ENCODE peak calls at places on chromosomes 16 and 17, in six cellular contexts. J, R, O, T, A and E are unnamed samples.

GRCh38 chr16:71358464-71359031 is at the start of gene CALB2:
- DNase-seq in O (peak), J (peak), R (no peak), T (peak), A (peak), E (peak)

GRCh38 chr16:55828680-55829079 is 4.2 kb downstream of the CES1 start:
- DNase-seq in T (no peak), R (no peak), O (no peak), A (no peak), J (no peak), E (no peak)

GRCh38 chr16:54245788-54246453 is 40.7 kb downstream of the IRX3 start:
- DNase-seq in T (no peak), J (no peak), A (no peak), O (no peak), R (no peak), E (no peak)

GRCh38 chr16:66549284-66550131 is at the start of gene TK2:
- DNase-seq in J (peak), O (no peak), R (no peak), T (peak), A (peak), E (peak)

GRCh38 chr17:17890773-17891759 is 54.3 kb upstream of the SREBF1 start:
- DNase-seq in R (no peak), J (peak), A (peak), T (peak), O (peak), E (peak)

GRCh38 chr16:81275795-81276194 is 37.3 kb downstream of the BCO1 start:
- DNase-seq in J (no peak), A (no peak), O (no peak), T (no peak), R (no peak), E (no peak)

GRCh38 chr17:58153046-58153445 is 4.9 kb downstream of the OR4D1 start:
- DNase-seq in J (no peak), R (no peak), A (no peak), T (no peak), O (no peak), E (no peak)

GRCh38 chr17:29032798-29033197 is 10.1 kb upstream of the PIPOX start:
- DNase-seq in A (no peak), T (no peak), R (no peak), O (no peak), J (no peak), E (no peak)

GRCh38 chr16:67676516-67676915 is 9.9 kb downstream of the C16orf86 start:
- DNase-seq in A (no peak), O (no peak), J (no peak), R (no peak), T (no peak), E (no peak)

GRCh38 chr16:86924537-86924936 is 346.2 kb downstream of the FOXL1 start:
- DNase-seq in T (no peak), J (no peak), O (peak), A (no peak), R (no peak), E (peak)

GRCh38 chr16:13791095-13791494 is 128.9 kb upstream of the ERCC4 start:
- DNase-seq in O (no peak), A (no peak), R (no peak), J (no peak), T (no peak), E (no peak)

GRCh38 chr17:62871291-62871690 is 63.2 kb upstream of the MARCHF10 start:
- DNase-seq in T (no peak), R (no peak), J (no peak), O (no peak), A (no peak), E (no peak)

GRCh38 chr17:79510071-79510470 is 100.8 kb downstream of the RBFOX3 start:
- DNase-seq in T (no peak), J (no peak), O (no peak), A (no peak), R (no peak), E (no peak)

GRCh38 chr16:75461575-75461974 is 2.9 kb downstream of the TMEM170A start:
- DNase-seq in R (no peak), T (no peak), J (no peak), O (no peak), A (no peak), E (no peak)

GRCh38 chr16:58842156-58842555 is 108.0 kb upstream of the GOT2 start:
- DNase-seq in R (no peak), O (no peak), J (no peak), T (no peak), A (no peak), E (no peak)

GRCh38 chr17:3011891-3012290 is 51.5 kb downstream of the OR1D5 start:
- DNase-seq in J (no peak), A (no peak), O (no peak), T (no peak), R (no peak), E (no peak)

GRCh38 chr17:1650731-1651558 is 1.3 kb upstream of the RILP start:
- DNase-seq in R (no peak), T (no peak), O (no peak), J (no peak), A (peak), E (no peak)

GRCh38 chr17:49249890-49250522 is 19.4 kb upstream of the PHOSPHO1 start:
- DNase-seq in O (no peak), R (no peak), T (no peak), J (no peak), A (no peak), E (no peak)

GRCh38 chr17:33523577-33523981 is 230.5 kb upstream of the ASIC2 start:
- DNase-seq in T (no peak), A (no peak), O (no peak), J (no peak), R (no peak), E (no peak)

DNA sequence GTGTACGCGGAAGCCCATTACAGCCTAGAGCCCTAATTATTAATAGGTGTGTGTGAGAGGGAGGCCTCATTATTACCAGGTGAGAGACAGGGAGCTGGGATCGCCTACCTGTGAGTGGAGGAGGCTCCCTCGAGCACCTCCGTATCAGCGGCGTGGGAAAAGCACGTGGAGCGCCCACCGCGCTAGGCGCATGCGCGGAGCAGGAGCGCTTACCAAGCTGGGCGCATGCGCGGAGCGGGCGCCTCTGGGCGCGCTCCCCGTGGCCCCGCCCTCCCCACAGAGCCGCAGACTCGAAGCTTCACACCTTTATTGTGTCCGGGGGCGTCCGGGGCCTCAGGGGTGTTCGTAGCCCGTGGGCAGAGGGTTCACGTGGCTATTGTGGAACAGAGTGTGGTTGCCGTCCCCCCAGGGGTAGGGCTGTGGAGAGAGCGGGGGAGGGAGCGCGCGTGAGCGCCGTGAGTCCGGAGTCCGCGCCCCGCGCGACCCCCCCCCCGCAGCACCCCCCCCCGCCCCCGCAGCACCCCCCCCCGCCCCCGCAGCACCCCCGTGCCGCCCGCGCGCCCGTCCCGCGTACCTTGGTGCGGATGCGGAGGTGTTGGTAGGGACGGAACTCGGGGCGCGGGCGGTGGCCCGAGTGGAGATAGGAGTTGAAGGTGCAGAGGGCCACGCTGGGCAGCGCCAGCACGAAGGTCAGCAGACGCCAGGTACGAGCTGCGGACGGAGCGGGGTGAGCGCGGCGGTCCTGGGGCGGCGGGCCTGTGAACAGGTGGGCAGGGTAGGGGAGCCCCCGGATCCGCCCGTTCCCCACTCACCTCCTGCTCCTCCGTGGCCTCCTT is 501 bp downstream of the COX6A2 start:
- DNase-seq in A (peak), T (peak), R (no peak), J (no peak), O (no peak), E (no peak)
- TF ChIP-seq SMC3 in A (no peak), T (no peak), R (no peak), J (no peak), O (no peak), E (no peak)

GRCh38 chr17:55734128-55734781 is 11.6 kb upstream of the TMEM100 start:
- DNase-seq in T (peak), A (no peak), R (no peak), O (no peak), J (no peak), E (peak)
- TF ChIP-seq SMC3 in T (no peak), A (no peak), R (no peak), O (no peak), J (no peak), E (no peak)

GRCh38 chr16:46832757-46833464 is 1.9 kb upstream of the C16orf87 start:
- DNase-seq in R (no peak), J (peak), A (no peak), T (no peak), O (no peak), E (no peak)

GRCh38 chr16:46830902-46831647 is at the start of gene C16orf87:
- DNase-seq in A (peak), R (peak), J (peak), O (peak), T (peak), E (peak)

GRCh38 chr16:46828943-46829342 is 2.0 kb downstream of the C16orf87 start:
- DNase-seq in O (no peak), T (no peak), J (no peak), R (no peak), A (no peak), E (no peak)

GRCh38 chr16:46828292-46828691 is 2.7 kb downstream of the C16orf87 start:
- DNase-seq in T (no peak), A (no peak), O (no peak), J (no peak), R (no peak), E (no peak)

GRCh38 chr16:46830417-46830901 is 521 bp downstream of the C16orf87 start:
- DNase-seq in O (peak), J (no peak), R (no peak), T (no peak), A (no peak), E (no peak)
- TF ChIP-seq SMC3 in O (no peak), J (no peak), R (no peak), T (no peak), A (no peak), E (no peak)

DNA sequence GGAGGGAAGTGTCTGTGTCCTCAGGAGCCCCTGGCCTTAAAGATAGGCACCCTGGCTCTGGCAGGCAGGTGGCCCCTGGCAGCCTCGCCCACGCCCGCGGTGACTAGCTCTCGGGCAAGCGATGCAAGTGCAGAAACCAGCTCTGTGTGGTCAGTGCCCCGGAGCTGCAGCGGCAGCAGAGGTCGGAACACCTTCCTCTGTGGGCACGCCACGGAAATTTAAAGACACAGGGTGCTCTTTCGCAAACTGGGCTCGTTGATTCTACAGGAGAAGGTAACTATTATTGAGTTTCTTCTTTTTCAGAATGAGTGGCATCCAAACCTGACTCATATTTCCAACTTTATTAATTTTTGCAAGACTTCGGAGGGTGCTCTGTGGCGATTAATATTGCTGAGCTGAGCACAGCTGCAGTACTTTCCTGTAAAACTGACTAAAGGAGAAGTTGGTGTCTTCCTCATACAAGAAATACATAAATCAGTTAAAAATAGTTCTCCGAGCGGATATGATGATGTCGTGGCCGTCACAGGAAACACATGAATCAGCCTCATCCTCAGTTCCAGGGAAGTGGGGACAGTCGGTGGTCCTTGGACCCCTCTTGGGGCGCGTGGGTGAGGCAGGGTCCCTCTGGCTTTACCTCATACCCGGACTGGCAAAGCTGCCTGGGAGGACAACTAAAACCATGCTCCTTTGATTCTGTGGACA is 120.2 kb downstream of the METRNL start:
- DNase-seq in T (no peak), J (no peak), A (no peak), O (no peak), R (no peak), E (peak)
- TF ChIP-seq SMC3 in T (no peak), J (no peak), A (no peak), O (no peak), R (no peak), E (no peak)

GRCh38 chr17:40779181-40779909 is 3.0 kb downstream of the KRT27 start:
- DNase-seq in O (peak), T (no peak), A (no peak), J (peak), R (no peak), E (no peak)
- TF ChIP-seq SMC3 in O (no peak), T (no peak), A (no peak), J (no peak), R (no peak), E (no peak)